ENCODE peak calls at places on chromosome X, in nine cellular contexts. B, X, K, J, E, F, Q, P and R are unnamed samples.
A peak's percentile ranks its signal among the peaks of the same experiment; 100 is the strongest.

GRCh38 chrX:77788050-77788449 is 2.0 kb upstream of the ATRX start:
- DNase-seq in B (peak; percentile 79), X (no peak), K (no peak), J (no peak), E (no peak), F (no peak), Q (no peak), P (no peak), R (no peak)

GRCh38 chrX:14497184-14497666 is 32.1 kb upstream of the GLRA2 start:
- DNase-seq in B (peak; percentile 60), X (no peak), K (peak; percentile 11), J (peak; percentile 31), E (no peak), F (no peak), Q (no peak), P (no peak), R (no peak)

GRCh38 chrX:48829016-48829735 is 2.9 kb downstream of the ERAS start:
- DNase-seq in B (no peak), X (no peak), K (no peak), J (no peak), E (no peak), F (no peak), Q (no peak), P (no peak), R (no peak)

GRCh38 chrX:22366866-22367265 is 94.2 kb downstream of the CBLL2 start:
- DNase-seq in B (no peak), X (no peak), K (no peak), J (no peak), E (no peak), F (no peak), Q (no peak), P (no peak), R (no peak)

GRCh38 chrX:137545711-137546651 is 19.9 kb upstream of the ZIC3 start:
- DNase-seq in B (no peak), X (no peak), K (no peak), J (no peak), E (no peak), F (no peak), Q (no peak), P (peak; percentile 29), R (no peak)

GRCh38 chrX:1394731-1395501 is 3.0 kb upstream of the SLC25A6 start:
- DNase-seq in B (no peak), X (no peak), K (no peak), J (peak; percentile 76), E (peak; percentile 65), F (no peak), Q (no peak), P (no peak), R (no peak)

GRCh38 chrX:119512145-119512800 is 44.0 kb downstream of the SLC25A5 start:
- DNase-seq in B (peak; percentile 41), X (peak; percentile 6), K (peak; percentile 45), J (peak; percentile 76), E (peak; percentile 62), F (peak; percentile 54), Q (no peak), P (peak; percentile 61), R (no peak)

GRCh38 chrX:81263067-81263466 is 61.2 kb downstream of the SH3BGRL start:
- DNase-seq in B (no peak), X (no peak), K (no peak), J (no peak), E (no peak), F (no peak), Q (no peak), P (no peak), R (no peak)

GRCh38 chrX:39895228-39896110 is 202.3 kb downstream of the BCOR start:
- DNase-seq in B (no peak), X (no peak), K (no peak), J (peak; percentile 24), E (no peak), F (no peak), Q (no peak), P (no peak), R (no peak)

GRCh38 chrX:88881536-88881935 is 134.5 kb downstream of the CPXCR1 start:
- DNase-seq in B (no peak), X (no peak), K (no peak), J (no peak), E (no peak), F (no peak), Q (no peak), P (no peak), R (no peak)

GRCh38 chrX:153638436-153639176 is 8.4 kb upstream of the DUSP9 start:
- DNase-seq in B (no peak), X (no peak), K (no peak), J (no peak), E (no peak), F (no peak), Q (no peak), P (no peak), R (no peak)

GRCh38 chrX:114584434-114584943 is 603 bp downstream of the HTR2C start:
- DNase-seq in B (no peak), X (no peak), K (no peak), J (peak; percentile 2), E (peak; percentile 49), F (no peak), Q (no peak), P (peak; percentile 66), R (no peak)

GRCh38 chrX:101357166-101357795 is 8.7 kb upstream of the TIMM8A start:
- DNase-seq in B (no peak), X (no peak), K (no peak), J (peak; percentile 24), E (no peak), F (peak; percentile 8), Q (no peak), P (no peak), R (no peak)

GRCh38 chrX:11146411-11146810 is 35.3 kb downstream of the HCCS start:
- DNase-seq in B (no peak), X (no peak), K (no peak), J (no peak), E (no peak), F (no peak), Q (no peak), P (no peak), R (no peak)

GRCh38 chrX:52422884-52423283 is 54.1 kb downstream of the XAGE2 start:
- DNase-seq in B (no peak), X (peak; percentile 52), K (no peak), J (peak; percentile 69), E (no peak), F (no peak), Q (no peak), P (no peak), R (no peak)

GRCh38 chrX:101040197-101040596 is 11.7 kb downstream of the TRMT2B start:
- DNase-seq in B (no peak), X (no peak), K (no peak), J (peak; percentile 15), E (no peak), F (no peak), Q (no peak), P (no peak), R (no peak)

GRCh38 chrX:137352101-137352660 is 213.7 kb upstream of the ZIC3 start:
- DNase-seq in B (no peak), X (no peak), K (no peak), J (no peak), E (no peak), F (no peak), Q (no peak), P (peak; percentile 10), R (no peak)

GRCh38 chrX:13005671-13006473 is 31.0 kb downstream of the TMSB4X start:
- DNase-seq in B (peak; percentile 50), X (no peak), K (peak; percentile 27), J (peak; percentile 70), E (no peak), F (peak; percentile 43), Q (no peak), P (no peak), R (no peak)